ENCODE peak calls at places on chromosome 6, in eight cellular contexts. P, S, Z, L, E, Y, M and U are unnamed samples.

GRCh38 chr6:71982385-71982784 is 96.0 kb downstream of the RIMS1 start:
- DNase-seq in P (peak), S (no peak), Z (no peak), L (no peak), E (no peak), Y (no peak), M (no peak), U (no peak)

GRCh38 chr6:99219788-99220187 is 129.7 kb downstream of the FAXC start:
- DNase-seq in P (peak), S (peak), Z (no peak), L (peak), E (no peak), Y (no peak), M (no peak), U (no peak)

GRCh38 chr6:41549673-41550072 is 3.5 kb downstream of the FOXP4 start:
- DNase-seq in P (no peak), S (no peak), Z (no peak), L (no peak), E (no peak), Y (no peak), M (no peak), U (no peak)

GRCh38 chr6:44116643-44117382 is 10.4 kb downstream of the MRPL14 start:
- DNase-seq in P (no peak), S (no peak), Z (no peak), L (no peak), E (no peak), Y (peak), M (peak), U (no peak)

GRCh38 chr6:90274481-90275030 is 22.1 kb downstream of the BACH2 start:
- DNase-seq in P (no peak), S (no peak), Z (no peak), L (no peak), E (no peak), Y (no peak), M (no peak), U (peak)

GRCh38 chr6:41836022-41836659 is 48.6 kb downstream of the TOMM6 start:
- DNase-seq in P (peak), S (peak), Z (no peak), L (no peak), E (no peak), Y (no peak), M (no peak), U (no peak)

GRCh38 chr6:158068893-158069799 is 87.5 kb downstream of the SYNJ2 start:
- DNase-seq in P (no peak), S (no peak), Z (no peak), L (peak), E (no peak), Y (peak), M (peak), U (no peak)

GRCh38 chr6:106619223-106619622 is 10.1 kb downstream of the RTN4IP1 start:
- DNase-seq in P (no peak), S (no peak), Z (no peak), L (no peak), E (no peak), Y (no peak), M (no peak), U (no peak)

GRCh38 chr6:142605922-142606321 is 304.1 kb downstream of the ADGRG6 start:
- DNase-seq in P (no peak), S (no peak), Z (no peak), L (no peak), E (no peak), Y (peak), M (peak), U (no peak)

GRCh38 chr6:55528624-55529023 is 50.4 kb downstream of the HMGCLL1 start:
- DNase-seq in P (peak), S (no peak), Z (no peak), L (peak), E (no peak), Y (peak), M (peak), U (no peak)

GRCh38 chr6:106918128-106918527 is 56.4 kb downstream of the CD24 start:
- DNase-seq in P (no peak), S (no peak), Z (no peak), L (no peak), E (no peak), Y (no peak), M (no peak), U (no peak)

GRCh38 chr6:50661636-50662035 is 51.7 kb upstream of the TFAP2D start:
- DNase-seq in P (no peak), S (no peak), Z (no peak), L (no peak), E (no peak), Y (no peak), M (no peak), U (no peak)

GRCh38 chr6:88165877-88166492 is at the start of gene CNR1:
- DNase-seq in P (peak), S (peak), Z (peak), L (peak), E (peak), Y (peak), M (peak), U (no peak)

GRCh38 chr6:159104931-159105330 is 60.1 kb upstream of the TAGAP start:
- DNase-seq in P (no peak), S (no peak), Z (no peak), L (no peak), E (no peak), Y (no peak), M (no peak), U (peak)

GRCh38 chr6:44442833-44443444 is 55.4 kb downstream of the CDC5L start:
- DNase-seq in P (no peak), S (no peak), Z (no peak), L (no peak), E (no peak), Y (no peak), M (no peak), U (no peak)

GRCh38 chr6:63685453-63686379 is 50.1 kb downstream of the PHF3 start:
- DNase-seq in P (peak), S (no peak), Z (no peak), L (no peak), E (no peak), Y (no peak), M (no peak), U (no peak)

GRCh38 chr6:44272999-44273566 is 2.8 kb downstream of the TMEM151B start:
- DNase-seq in P (no peak), S (no peak), Z (no peak), L (no peak), E (no peak), Y (no peak), M (no peak), U (no peak)

GRCh38 chr6:4543596-4543995 is 232.6 kb upstream of the CDYL start:
- DNase-seq in P (no peak), S (no peak), Z (no peak), L (no peak), E (no peak), Y (no peak), M (no peak), U (no peak)

GRCh38 chr6:4870821-4871494 is 94.8 kb downstream of the CDYL start:
- DNase-seq in P (no peak), S (no peak), Z (no peak), L (no peak), E (no peak), Y (peak), M (peak), U (no peak)

GRCh38 chr6:137805622-137806021 is 61.4 kb upstream of the TNFAIP3 start:
- DNase-seq in P (no peak), S (no peak), Z (peak), L (no peak), E (no peak), Y (no peak), M (no peak), U (no peak)

GRCh38 chr6:34462561-34462971 is 3.3 kb upstream of the PACSIN1 start:
- DNase-seq in P (no peak), S (peak), Z (no peak), L (peak), E (no peak), Y (peak), M (no peak), U (no peak)

GRCh38 chr6:126764104-126764503 is 354.4 kb upstream of the RSPO3 start:
- DNase-seq in P (no peak), S (no peak), Z (no peak), L (no peak), E (no peak), Y (no peak), M (no peak), U (no peak)

GRCh38 chr6:63589955-63590411 is 17.7 kb downstream of the LOC128125822 start:
- DNase-seq in P (no peak), S (no peak), Z (no peak), L (no peak), E (no peak), Y (no peak), M (no peak), U (no peak)

GRCh38 chr6:55069132-55069781 is 105.1 kb upstream of the HCRTR2 start:
- DNase-seq in P (no peak), S (peak), Z (no peak), L (peak), E (no peak), Y (peak), M (peak), U (no peak)

GRCh38 chr6:33015798-33016197 is 6.4 kb upstream of the HLA-DOA start:
- DNase-seq in P (no peak), S (no peak), Z (no peak), L (no peak), E (no peak), Y (no peak), M (no peak), U (no peak)

GRCh38 chr6:148835920-148836441 is 89.2 kb downstream of the UST start:
- DNase-seq in P (peak), S (no peak), Z (no peak), L (no peak), E (no peak), Y (peak), M (peak), U (no peak)

GRCh38 chr6:122838060-122838780 is 49.2 kb downstream of the SMPDL3A start:
- DNase-seq in P (peak), S (peak), Z (no peak), L (peak), E (no peak), Y (peak), M (peak), U (no peak)

GRCh38 chr6:168404560-168404959 is 36.4 kb upstream of the SMOC2 start:
- DNase-seq in P (no peak), S (no peak), Z (no peak), L (no peak), E (no peak), Y (no peak), M (no peak), U (no peak)

GRCh38 chr6:50986319-50986718 is 167.6 kb downstream of the TFAP2B start:
- DNase-seq in P (no peak), S (no peak), Z (no peak), L (no peak), E (no peak), Y (no peak), M (no peak), U (no peak)

GRCh38 chr6:129753422-129753821 is 43.4 kb upstream of the ARHGAP18 start:
- DNase-seq in P (no peak), S (no peak), Z (no peak), L (no peak), E (no peak), Y (no peak), M (peak), U (no peak)

GRCh38 chr6:14144678-14145113 is 27.1 kb downstream of the CD83 start:
- DNase-seq in P (peak), S (peak), Z (peak), L (peak), E (peak), Y (peak), M (peak), U (peak)

GRCh38 chr6:16583151-16583762 is 178.0 kb downstream of the ATXN1 start:
- DNase-seq in P (no peak), S (no peak), Z (no peak), L (no peak), E (no peak), Y (no peak), M (no peak), U (no peak)

GRCh38 chr6:108163267-108163643 is 2.6 kb upstream of the NR2E1 start:
- DNase-seq in P (no peak), S (no peak), Z (no peak), L (peak), E (no peak), Y (no peak), M (no peak), U (no peak)
- TF ChIP-seq CTCF in P (no peak), S (no peak), Z (no peak), L (no peak), E (no peak), Y (no peak), M (no peak), U (no peak)

DNA sequence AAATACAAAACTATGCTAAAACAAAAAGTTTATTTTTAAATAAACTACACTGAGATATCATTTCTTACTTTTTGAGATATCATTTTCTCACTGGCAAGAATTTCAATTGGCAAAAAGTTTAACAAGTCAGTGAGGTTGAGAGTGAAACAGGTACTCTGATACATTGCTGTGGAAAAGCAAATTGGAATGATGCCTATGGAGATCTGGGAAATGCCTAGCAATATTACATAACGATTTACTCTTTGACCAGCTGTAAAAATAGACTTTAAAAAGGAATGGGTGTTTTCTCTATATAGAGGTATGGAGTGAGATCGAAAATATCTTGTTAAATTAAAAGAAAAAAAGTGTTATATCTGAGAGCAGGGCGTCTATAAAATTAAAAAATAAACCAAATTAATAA is 16.9 kb downstream of the CGAS start:
- DNase-seq in P (no peak), S (no peak), Z (no peak), L (no peak), E (no peak), Y (no peak), M (no peak), U (no peak)
- TF ChIP-seq CTCF in P (no peak), S (no peak), Z (no peak), L (no peak), E (no peak), Y (no peak), M (no peak), U (no peak)

GRCh38 chr6:57190140-57190539 is 18.0 kb downstream of the BAG2 start:
- DNase-seq in P (no peak), S (no peak), Z (no peak), L (peak), E (no peak), Y (peak), M (no peak), U (no peak)
- TF ChIP-seq CTCF in P (peak), S (peak), Z (peak), L (peak), E (no peak), Y (peak), M (peak), U (no peak)

GRCh38 chr6:160519133-160519532 is 144.9 kb downstream of the LPA start:
- DNase-seq in P (no peak), S (no peak), Z (no peak), L (no peak), E (no peak), Y (no peak), M (no peak), U (no peak)

GRCh38 chr6:160523223-160523622 is 140.9 kb downstream of the LPA start:
- DNase-seq in P (no peak), S (no peak), Z (no peak), L (no peak), E (no peak), Y (no peak), M (no peak), U (no peak)

GRCh38 chr6:160519603-160520042 is 144.5 kb downstream of the LPA start:
- DNase-seq in P (peak), S (no peak), Z (no peak), L (no peak), E (no peak), Y (peak), M (no peak), U (no peak)

DNA sequence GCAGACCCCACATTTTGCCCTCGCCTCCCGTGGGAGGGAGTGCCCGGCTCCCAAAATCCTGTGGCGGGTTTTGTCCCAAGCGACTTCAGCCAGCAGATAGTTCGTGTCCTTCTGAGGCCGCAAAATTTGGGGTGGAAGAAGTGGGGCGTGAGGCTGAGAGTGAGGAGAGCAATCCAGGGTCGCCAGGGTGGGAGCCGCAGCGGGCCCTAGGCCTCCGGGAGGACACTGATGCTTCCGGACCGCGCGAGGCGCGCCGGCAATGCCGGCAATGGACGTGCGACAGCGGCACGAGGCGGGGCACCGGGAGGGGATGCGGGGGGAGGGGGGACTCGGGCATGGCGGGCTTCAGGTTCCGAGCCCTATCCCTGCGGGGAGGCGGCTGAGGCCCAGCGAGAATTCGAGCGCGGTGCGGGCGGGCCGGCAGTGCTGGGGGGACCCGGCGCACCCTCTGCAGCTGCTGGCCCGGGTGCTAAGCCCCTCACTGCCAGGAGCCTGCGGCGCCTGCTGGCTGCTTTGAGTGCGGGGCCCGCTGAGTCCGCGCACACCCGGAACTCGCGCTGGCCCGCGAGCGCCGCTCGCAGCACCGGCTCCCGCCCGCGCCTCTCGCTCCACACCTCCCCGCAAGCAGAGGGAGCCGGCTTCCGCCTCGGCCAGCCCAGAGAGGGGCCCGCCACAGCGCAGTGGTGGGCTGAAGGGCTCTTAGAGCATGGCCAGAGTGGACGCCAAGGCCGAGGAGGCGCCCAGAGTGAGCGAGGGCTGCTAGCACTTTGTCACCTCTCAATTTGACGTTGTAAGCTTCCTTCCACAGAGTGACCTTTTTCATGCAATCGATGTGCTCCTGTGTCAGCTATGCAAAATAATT is 143.8 kb downstream of the LPA start:
- DNase-seq in P (peak), S (peak), Z (peak), L (peak), E (peak), Y (peak), M (peak), U (peak)
- TF ChIP-seq CTCF in P (no peak), S (no peak), Z (peak), L (peak), E (no peak), Y (no peak), M (no peak), U (peak)

DNA sequence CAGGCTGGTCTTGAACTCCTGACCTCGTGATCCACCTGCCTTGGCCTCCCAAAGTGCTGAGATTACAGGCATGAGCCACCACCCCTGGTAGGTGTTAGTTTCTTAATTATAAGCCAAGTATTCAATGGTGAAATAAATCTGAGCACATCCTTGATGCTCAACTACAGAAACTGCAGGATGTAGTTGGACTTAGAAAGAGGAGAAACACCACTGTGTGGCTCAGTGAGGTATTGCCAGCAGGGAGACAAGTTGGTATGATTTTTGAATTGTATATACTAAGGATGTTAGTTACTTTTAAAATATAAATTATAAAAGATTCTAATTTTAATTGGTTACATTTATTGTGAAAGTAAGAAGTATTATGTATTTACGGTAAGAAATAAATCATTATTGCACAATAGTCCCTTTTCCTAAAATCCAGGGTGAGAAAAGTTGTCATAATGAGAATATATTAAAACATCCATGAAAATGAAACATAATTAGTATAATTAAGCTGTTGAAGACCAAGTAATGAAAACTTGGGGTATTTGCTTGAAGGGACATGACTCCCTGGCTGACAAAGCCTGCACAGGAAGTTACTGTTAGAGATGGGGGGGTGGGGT is 17.6 kb downstream of the SLC18B1 start:
- DNase-seq in P (no peak), S (no peak), Z (no peak), L (peak), E (no peak), Y (peak), M (no peak), U (no peak)
- TF ChIP-seq CTCF in P (peak), S (peak), Z (no peak), L (no peak), E (no peak), Y (peak), M (peak), U (no peak)

DNA sequence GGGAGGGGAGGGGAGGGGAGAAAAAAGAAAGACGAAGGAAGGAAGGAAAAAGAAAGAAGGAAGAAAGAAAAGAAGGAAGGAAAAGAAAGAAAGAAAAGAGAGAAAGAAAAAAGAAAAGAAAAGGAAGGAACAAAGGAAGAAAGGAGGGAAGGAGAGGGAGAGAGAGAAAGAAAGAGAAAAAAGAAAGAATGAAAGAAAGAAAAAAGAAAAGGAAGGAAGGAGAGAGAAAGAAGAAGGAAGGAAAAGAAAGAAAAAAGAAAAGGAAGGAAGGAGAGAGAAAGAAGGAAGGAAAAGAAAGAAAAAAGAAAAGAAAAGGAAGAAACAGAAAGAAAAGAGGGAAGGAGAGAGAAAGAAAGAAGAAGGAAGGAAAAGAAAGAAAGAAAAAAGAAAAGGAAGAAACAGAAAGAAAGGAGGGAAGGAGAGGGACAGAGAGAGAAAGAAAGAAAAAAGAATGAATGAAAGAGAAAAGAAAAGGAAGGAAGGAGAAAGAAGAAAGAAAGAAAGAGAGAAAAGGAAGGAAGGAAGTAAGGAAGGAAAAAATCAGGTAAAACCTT is 225.3 kb downstream of the TPBG start:
- DNase-seq in P (no peak), S (no peak), Z (no peak), L (no peak), E (no peak), Y (no peak), M (no peak), U (no peak)
- TF ChIP-seq CTCF in P (no peak), S (no peak), Z (no peak), L (no peak), E (no peak), Y (no peak), M (no peak), U (peak)